ENCODE peak calls at places on chromosomes 2 and 18, in four cellular contexts. B is IMR-90, P is neuronal stem cell, J is trophoblast cell. K is an unnamed sample.

GRCh38 chr2:78318275-78318674 is 707.2 kb upstream of the REG3G start:
- DNase-seq in B (no peak), P (no peak), J (no peak), K (no peak)

GRCh38 chr2:240412211-240412830 is 23.1 kb upstream of the GPC1 start:
- DNase-seq in B (no peak), P (no peak), J (no peak), K (no peak)

GRCh38 chr2:147600646-147601045 is 244.2 kb upstream of the ACVR2A start:
- DNase-seq in B (no peak), P (no peak), J (no peak), K (no peak)

GRCh38 chr2:70181363-70181956 is 9.4 kb downstream of the C2orf42 start:
- DNase-seq in B (no peak), P (no peak), J (no peak), K (no peak)

GRCh38 chr2:235515364-235515742 is 21.5 kb downstream of the AGAP1 start:
- DNase-seq in B (no peak), P (no peak), J (no peak), K (no peak)

GRCh38 chr2:240631561-240632290 is 6.4 kb downstream of the GPR35 start:
- DNase-seq in B (no peak), P (no peak), J (no peak), K (no peak)

GRCh38 chr2:174787485-174788205 is 23.4 kb upstream of the CHRNA1 start:
- DNase-seq in B (peak; percentile 100), P (no peak), J (peak; percentile 89), K (peak; percentile 94)

GRCh38 chr2:70070557-70071268 is 16.6 kb upstream of the PCBP1 start:
- DNase-seq in B (peak; percentile 90), P (peak; percentile 76), J (peak; percentile 89), K (peak; percentile 92)

GRCh38 chr18:26556573-26556972 is 8.2 kb upstream of the KCTD1 start:
- DNase-seq in B (no peak), P (no peak), J (peak; percentile 8), K (no peak)

GRCh38 chr18:70384181-70384790 is 95.4 kb downstream of the SOCS6 start:
- DNase-seq in B (peak; percentile 87), P (no peak), J (peak; percentile 7), K (no peak)

GRCh38 chr18:32425466-32425865 is 45.2 kb downstream of the GAREM1 start:
- DNase-seq in B (peak; percentile 60), P (no peak), J (peak; percentile 6), K (no peak)

GRCh38 chr2:15840173-15840572 is 100.2 kb upstream of the MYCN start:
- DNase-seq in B (no peak), P (no peak), J (peak; percentile 72), K (no peak)

GRCh38 chr2:177242136-177242987 is 22.2 kb downstream of the NFE2L2 start:
- DNase-seq in B (peak; percentile 95), P (no peak), J (peak; percentile 95), K (peak; percentile 72)

GRCh38 chr2:30628341-30628740 is 178.9 kb downstream of the CAPN13 start:
- DNase-seq in B (peak; percentile 31), P (no peak), J (no peak), K (no peak)

GRCh38 chr2:233655043-233655442 is 16.7 kb upstream of the UGT1A9 start:
- DNase-seq in B (no peak), P (no peak), J (no peak), K (no peak)

GRCh38 chr18:20971886-20972267 is 139.7 kb downstream of the ROCK1 start:
- DNase-seq in B (peak; percentile 19), P (no peak), J (peak; percentile 39), K (peak; percentile 52)

GRCh38 chr2:10303634-10304378 is 1.1 kb downstream of the HPCAL1 start:
- DNase-seq in B (peak; percentile 56), P (peak; percentile 39), J (peak; percentile 46), K (no peak)

GRCh38 chr2:98433363-98433964 is 11.2 kb upstream of the INPP4A start:
- DNase-seq in B (no peak), P (no peak), J (no peak), K (no peak)

GRCh38 chr2:85648619-85649018 is 19.4 kb downstream of the SFTPB start:
- DNase-seq in B (peak; percentile 70), P (no peak), J (peak; percentile 42), K (peak; percentile 45)

GRCh38 chr2:195364015-195364965 is 292.7 kb upstream of the SLC39A10 start:
- DNase-seq in B (peak; percentile 71), P (no peak), J (no peak), K (no peak)

GRCh38 chr18:23227729-23228075 is 92.4 kb downstream of the CABLES1 start:
- DNase-seq in B (no peak), P (no peak), J (no peak), K (no peak)

GRCh38 chr18:24396082-24396623 is 1.5 kb downstream of the OSBPL1A start:
- DNase-seq in B (peak; percentile 26), P (no peak), J (no peak), K (no peak)

GRCh38 chr2:42369551-42370229 is 8.7 kb upstream of the COX7A2L start:
- DNase-seq in B (no peak), P (no peak), J (no peak), K (peak; percentile 12)

GRCh38 chr18:7878265-7879173 is 311.4 kb downstream of the PTPRM start:
- DNase-seq in B (no peak), P (peak; percentile 54), J (no peak), K (peak; percentile 32)

GRCh38 chr2:158905824-158906223 is 62.6 kb upstream of the TANC1 start:
- DNase-seq in B (peak; percentile 73), P (no peak), J (no peak), K (no peak)

GRCh38 chr2:204645018-204645775 is 99.9 kb downstream of the PARD3B start:
- DNase-seq in B (peak; percentile 64), P (no peak), J (no peak), K (no peak)

GRCh38 chr2:231425291-231425810 is 29.8 kb downstream of the B3GNT7 start:
- DNase-seq in B (no peak), P (no peak), J (no peak), K (peak; percentile 59)

GRCh38 chr2:83686863-83687262 is 772.2 kb downstream of the SUCLG1 start:
- DNase-seq in B (no peak), P (no peak), J (no peak), K (no peak)

GRCh38 chr18:22846088-22846683 is 86.9 kb upstream of the RBBP8 start:
- DNase-seq in B (peak; percentile 25), P (no peak), J (peak; percentile 39), K (no peak)

GRCh38 chr2:203802277-203803045 is 65.1 kb upstream of the CTLA4 start:
- DNase-seq in B (peak; percentile 50), P (no peak), J (peak; percentile 34), K (no peak)

GRCh38 chr2:222052934-222053367 is 245.8 kb downstream of the PAX3 start:
- DNase-seq in B (no peak), P (peak; percentile 82), J (no peak), K (peak; percentile 93)

GRCh38 chr2:51031004-51031791 is 734 bp downstream of the NRXN1 start:
- DNase-seq in B (no peak), P (no peak), J (no peak), K (no peak)

GRCh38 chr18:79488311-79489047 is 92.7 kb downstream of the NFATC1 start:
- DNase-seq in B (no peak), P (no peak), J (peak; percentile 49), K (no peak)

GRCh38 chr2:69465513-69466456 is 28.6 kb upstream of the NFU1 start:
- DNase-seq in B (no peak), P (no peak), J (no peak), K (no peak)

GRCh38 chr18:9249254-9249653 is 85.3 kb upstream of the TWSG1 start:
- DNase-seq in B (peak; percentile 38), P (no peak), J (no peak), K (no peak)

GRCh38 chr2:232697807-232698110 is 628 bp downstream of the GIGYF2 start:
- DNase-seq in B (no peak), P (no peak), J (peak; percentile 35), K (no peak)

GRCh38 chr2:164911832-164912231 is 43.5 kb downstream of the SLC38A11 start:
- DNase-seq in B (no peak), P (no peak), J (peak; percentile 66), K (no peak)
- H2BK5ac ChIP-seq in B (no peak overlapping the region), P (no peak overlapping the region), J (no peak overlapping the region), K (no peak overlapping the region)

GRCh38 chr2:27038012-27038411 is 5.2 kb downstream of the TMEM214 start:
- DNase-seq in B (no peak), P (no peak), J (no peak), K (no peak)

GRCh38 chr2:27038631-27039339 is 6.0 kb downstream of the TMEM214 start:
- DNase-seq in B (no peak), P (no peak), J (peak; percentile 56), K (no peak)

GRCh38 chr2:27032495-27033252 is at the start of gene TMEM214:
- DNase-seq in B (peak; percentile 89), P (peak; percentile 74), J (peak; percentile 91), K (peak; percentile 91)

GRCh38 chr2:27029051-27029450 is 3.7 kb upstream of the TMEM214 start:
- DNase-seq in B (no peak), P (no peak), J (no peak), K (no peak)

GRCh38 chr2:27033253-27033852 is 588 bp downstream of the TMEM214 start:
- DNase-seq in B (no peak), P (no peak), J (no peak), K (no peak)
- H2BK120ac ChIP-seq in B (peak overlapping the region; percentile 87), P (peak overlapping the region; percentile 53), J (peak overlapping the region; percentile 87), K (no peak overlapping the region)

DNA sequence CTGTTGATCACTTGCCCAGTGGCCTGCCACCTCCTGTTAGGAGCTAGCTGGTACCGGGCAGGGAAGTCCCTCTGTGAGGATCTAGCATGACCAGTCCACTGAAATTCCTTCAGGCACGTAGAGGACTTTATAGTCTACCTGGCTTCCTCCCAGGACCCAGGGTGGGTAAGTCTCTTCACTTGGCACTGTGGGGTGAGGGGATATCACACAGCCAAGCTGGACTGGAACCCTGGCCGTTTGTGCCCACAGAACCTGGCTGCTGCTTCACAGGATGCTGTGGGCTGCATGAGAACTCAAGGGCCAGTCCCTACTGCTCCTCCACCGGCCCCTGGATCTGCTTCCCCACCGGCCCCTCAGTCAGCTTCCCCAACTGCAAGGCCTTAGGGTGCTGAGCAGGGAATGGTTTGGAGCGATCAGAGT is 35.8 kb downstream of the HS1BP3 start:
- DNase-seq in B (no peak), P (no peak), J (no peak), K (no peak)
- H3K27ac ChIP-seq in B (no peak overlapping the region), P (no peak overlapping the region), J (no peak overlapping the region), K (no peak overlapping the region)

GRCh38 chr2:134417968-134418557 is 164.2 kb downstream of the MGAT5 start:
- DNase-seq in B (no peak), P (no peak), J (no peak), K (no peak)

GRCh38 chr2:134416637-134417036 is 162.8 kb downstream of the MGAT5 start:
- DNase-seq in B (no peak), P (no peak), J (no peak), K (no peak)

GRCh38 chr2:134420920-134421319 is 167.0 kb downstream of the MGAT5 start:
- DNase-seq in B (no peak), P (no peak), J (no peak), K (no peak)

GRCh38 chr2:134421556-134422328 is 167.9 kb downstream of the MGAT5 start:
- DNase-seq in B (peak; percentile 11), P (no peak), J (no peak), K (no peak)

DNA sequence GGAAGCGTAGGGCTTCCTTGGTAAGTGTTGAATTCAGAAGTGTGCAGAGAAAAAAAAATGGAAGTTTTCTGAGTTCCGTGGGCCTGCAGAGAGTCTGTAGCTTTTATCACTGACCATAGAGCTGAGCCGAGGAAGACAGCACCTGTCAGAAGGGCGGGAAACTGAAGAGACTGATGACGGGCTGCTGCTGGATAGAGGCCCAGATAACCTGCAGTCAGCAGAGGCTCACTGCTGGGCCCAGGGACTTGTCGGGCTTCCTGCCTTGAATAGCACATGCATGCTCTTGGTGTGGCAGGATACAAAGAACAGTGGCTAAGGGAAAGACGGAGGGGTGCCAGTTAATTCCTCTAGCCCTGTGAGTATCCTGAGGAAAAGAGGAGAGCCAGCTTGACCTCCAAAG is 166.4 kb downstream of the MGAT5 start:
- DNase-seq in B (no peak), P (no peak), J (no peak), K (peak; percentile 19)
- H2BK5ac ChIP-seq in B (no peak overlapping the region), P (no peak overlapping the region), J (no peak overlapping the region), K (no peak overlapping the region)

K was measured in mesendoderm.